ENCODE peak calls at places on chromosome 1, in ten cellular contexts. One of them, this sample, is unnamed.
A peak's percentile ranks its signal among the peaks of the same experiment; 100 is the strongest.

GRCh38 chr1:55443175-55443933 is 228.2 kb upstream of the USP24 start:
- DNase-seq in endothelial cell: no peak
- DNase-seq in H9: no peak
- DNase-seq in breast epithelium: peak; percentile 48
- DNase-seq in SK-N-SH: no peak
- DNase-seq in nephron progenitor cell: no peak
- DNase-seq in body of pancreas: peak; percentile 72
- DNase-seq in esophagus squamous epithelium: peak; percentile 13
- DNase-seq in GM23338: no peak
- DNase-seq in heart right ventricle: peak; percentile 77
- DNase-seq in this sample: no peak

GRCh38 chr1:53615101-53615500 is 123.9 kb downstream of the GLIS1 start:
- DNase-seq in endothelial cell: no peak
- DNase-seq in H9: peak; percentile 15
- DNase-seq in breast epithelium: no peak
- DNase-seq in SK-N-SH: no peak
- DNase-seq in nephron progenitor cell: no peak
- DNase-seq in body of pancreas: no peak
- DNase-seq in esophagus squamous epithelium: no peak
- DNase-seq in GM23338: no peak
- DNase-seq in heart right ventricle: no peak
- DNase-seq in this sample: no peak

GRCh38 chr1:178538192-178538916 is 25.4 kb downstream of the TEX35 start:
- DNase-seq in endothelial cell: no peak
- DNase-seq in H9: no peak
- DNase-seq in breast epithelium: no peak
- DNase-seq in SK-N-SH: no peak
- DNase-seq in nephron progenitor cell: no peak
- DNase-seq in body of pancreas: no peak
- DNase-seq in esophagus squamous epithelium: no peak
- DNase-seq in GM23338: no peak
- DNase-seq in heart right ventricle: no peak
- DNase-seq in this sample: no peak

GRCh38 chr1:157628773-157629172 is 30.9 kb upstream of the FCRL4 start:
- DNase-seq in endothelial cell: no peak
- DNase-seq in H9: no peak
- DNase-seq in breast epithelium: no peak
- DNase-seq in SK-N-SH: no peak
- DNase-seq in nephron progenitor cell: no peak
- DNase-seq in body of pancreas: no peak
- DNase-seq in esophagus squamous epithelium: no peak
- DNase-seq in GM23338: no peak
- DNase-seq in heart right ventricle: no peak
- DNase-seq in this sample: no peak

GRCh38 chr1:54136269-54136896 is 16.4 kb downstream of the CDCP2 start:
- DNase-seq in endothelial cell: no peak
- DNase-seq in H9: no peak
- DNase-seq in breast epithelium: no peak
- DNase-seq in SK-N-SH: no peak
- DNase-seq in nephron progenitor cell: no peak
- DNase-seq in body of pancreas: no peak
- DNase-seq in esophagus squamous epithelium: no peak
- DNase-seq in GM23338: no peak
- DNase-seq in heart right ventricle: no peak
- DNase-seq in this sample: no peak

GRCh38 chr1:241985787-241986186 is 13.1 kb downstream of the MAP1LC3C start:
- DNase-seq in endothelial cell: peak; percentile 65
- DNase-seq in H9: peak; percentile 58
- DNase-seq in breast epithelium: no peak
- DNase-seq in SK-N-SH: peak; percentile 55
- DNase-seq in nephron progenitor cell: peak; percentile 39
- DNase-seq in body of pancreas: peak; percentile 22
- DNase-seq in esophagus squamous epithelium: no peak
- DNase-seq in GM23338: peak; percentile 83
- DNase-seq in heart right ventricle: no peak
- DNase-seq in this sample: peak; percentile 58

GRCh38 chr1:109315288-109315687 is 8.5 kb upstream of the MYBPHL start:
- DNase-seq in endothelial cell: no peak
- DNase-seq in H9: no peak
- DNase-seq in breast epithelium: no peak
- DNase-seq in SK-N-SH: no peak
- DNase-seq in nephron progenitor cell: no peak
- DNase-seq in body of pancreas: no peak
- DNase-seq in esophagus squamous epithelium: no peak
- DNase-seq in GM23338: no peak
- DNase-seq in heart right ventricle: no peak
- DNase-seq in this sample: no peak

GRCh38 chr1:8419172-8419571 is 101.3 kb downstream of the SLC45A1 start:
- DNase-seq in endothelial cell: no peak
- DNase-seq in H9: no peak
- DNase-seq in breast epithelium: no peak
- DNase-seq in SK-N-SH: no peak
- DNase-seq in nephron progenitor cell: no peak
- DNase-seq in body of pancreas: no peak
- DNase-seq in esophagus squamous epithelium: no peak
- DNase-seq in GM23338: no peak
- DNase-seq in heart right ventricle: no peak
- DNase-seq in this sample: no peak

GRCh38 chr1:7410156-7410555 is 360.9 kb upstream of the VAMP3 start:
- DNase-seq in endothelial cell: no peak
- DNase-seq in H9: peak; percentile 15
- DNase-seq in breast epithelium: no peak
- DNase-seq in SK-N-SH: no peak
- DNase-seq in nephron progenitor cell: no peak
- DNase-seq in body of pancreas: no peak
- DNase-seq in esophagus squamous epithelium: no peak
- DNase-seq in GM23338: no peak
- DNase-seq in heart right ventricle: no peak
- DNase-seq in this sample: no peak

GRCh38 chr1:209155556-209155955 is 428.0 kb upstream of the CAMK1G start:
- DNase-seq in endothelial cell: no peak
- DNase-seq in H9: peak; percentile 55
- DNase-seq in breast epithelium: no peak
- DNase-seq in SK-N-SH: no peak
- DNase-seq in nephron progenitor cell: no peak
- DNase-seq in body of pancreas: no peak
- DNase-seq in esophagus squamous epithelium: no peak
- DNase-seq in GM23338: peak; percentile 84
- DNase-seq in heart right ventricle: no peak
- DNase-seq in this sample: no peak

GRCh38 chr1:1594602-1594981 is 5.3 kb downstream of the FNDC10 start:
- DNase-seq in endothelial cell: no peak
- DNase-seq in H9: no peak
- DNase-seq in breast epithelium: no peak
- DNase-seq in SK-N-SH: peak; percentile 64
- DNase-seq in nephron progenitor cell: no peak
- DNase-seq in body of pancreas: no peak
- DNase-seq in esophagus squamous epithelium: no peak
- DNase-seq in GM23338: no peak
- DNase-seq in heart right ventricle: no peak
- DNase-seq in this sample: no peak

GRCh38 chr1:75908717-75909152 is 23.5 kb downstream of the ASB17 start:
- DNase-seq in endothelial cell: peak; percentile 38
- DNase-seq in H9: peak; percentile 52
- DNase-seq in breast epithelium: no peak
- DNase-seq in SK-N-SH: peak; percentile 29
- DNase-seq in nephron progenitor cell: peak; percentile 15
- DNase-seq in body of pancreas: no peak
- DNase-seq in esophagus squamous epithelium: no peak
- DNase-seq in GM23338: peak; percentile 82
- DNase-seq in heart right ventricle: no peak
- DNase-seq in this sample: no peak

GRCh38 chr1:177944673-177945014 is 25.2 kb downstream of the SEC16B start:
- DNase-seq in endothelial cell: no peak
- DNase-seq in H9: no peak
- DNase-seq in breast epithelium: no peak
- DNase-seq in SK-N-SH: no peak
- DNase-seq in nephron progenitor cell: no peak
- DNase-seq in body of pancreas: no peak
- DNase-seq in esophagus squamous epithelium: no peak
- DNase-seq in GM23338: no peak
- DNase-seq in heart right ventricle: no peak
- DNase-seq in this sample: no peak

DNA sequence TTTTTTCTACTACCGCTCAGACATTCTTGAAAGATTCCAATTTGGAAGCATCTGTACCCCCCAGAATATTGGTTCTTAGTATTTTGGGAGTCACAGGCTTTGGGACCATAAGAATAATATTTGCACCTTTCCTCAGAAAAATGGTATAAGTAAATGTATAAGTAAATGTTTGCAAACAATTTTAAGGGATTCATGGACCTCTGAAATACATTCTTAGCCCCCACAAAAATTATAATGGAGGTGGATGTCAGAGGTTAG is 715 bp downstream of the SRP9 start:
- DNase-seq in endothelial cell: no peak
- DNase-seq in H9: no peak
- DNase-seq in breast epithelium: no peak
- DNase-seq in SK-N-SH: no peak
- DNase-seq in nephron progenitor cell: no peak
- DNase-seq in body of pancreas: no peak
- DNase-seq in esophagus squamous epithelium: no peak
- DNase-seq in GM23338: no peak
- DNase-seq in heart right ventricle: no peak
- DNase-seq in this sample: no peak
- TF ChIP-seq CTCF in endothelial cell: no peak
- TF ChIP-seq CTCF in H9: no peak
- TF ChIP-seq CTCF in breast epithelium: no peak
- TF ChIP-seq CTCF in SK-N-SH: no peak
- TF ChIP-seq CTCF in nephron progenitor cell: no peak
- TF ChIP-seq CTCF in body of pancreas: no peak
- TF ChIP-seq CTCF in esophagus squamous epithelium: no peak
- TF ChIP-seq CTCF in GM23338: no peak
- TF ChIP-seq CTCF in heart right ventricle: no peak
- TF ChIP-seq CTCF in this sample: no peak

GRCh38 chr1:98405581-98406059 is 255.9 kb upstream of the SNX7 start:
- DNase-seq in endothelial cell: no peak
- DNase-seq in H9: no peak
- DNase-seq in breast epithelium: no peak
- DNase-seq in SK-N-SH: no peak
- DNase-seq in nephron progenitor cell: no peak
- DNase-seq in body of pancreas: no peak
- DNase-seq in esophagus squamous epithelium: no peak
- DNase-seq in GM23338: no peak
- DNase-seq in heart right ventricle: no peak
- DNase-seq in this sample: no peak

GRCh38 chr1:98402860-98403259 is 258.7 kb upstream of the SNX7 start:
- DNase-seq in endothelial cell: no peak
- DNase-seq in H9: no peak
- DNase-seq in breast epithelium: no peak
- DNase-seq in SK-N-SH: no peak
- DNase-seq in nephron progenitor cell: no peak
- DNase-seq in body of pancreas: no peak
- DNase-seq in esophagus squamous epithelium: no peak
- DNase-seq in GM23338: no peak
- DNase-seq in heart right ventricle: no peak
- DNase-seq in this sample: no peak

GRCh38 chr1:98410082-98410481 is 251.4 kb upstream of the SNX7 start:
- DNase-seq in endothelial cell: no peak
- DNase-seq in H9: no peak
- DNase-seq in breast epithelium: no peak
- DNase-seq in SK-N-SH: no peak
- DNase-seq in nephron progenitor cell: no peak
- DNase-seq in body of pancreas: no peak
- DNase-seq in esophagus squamous epithelium: no peak
- DNase-seq in GM23338: no peak
- DNase-seq in heart right ventricle: no peak
- DNase-seq in this sample: no peak

GRCh38 chr1:98403981-98404380 is 257.5 kb upstream of the SNX7 start:
- DNase-seq in endothelial cell: no peak
- DNase-seq in H9: no peak
- DNase-seq in breast epithelium: no peak
- DNase-seq in SK-N-SH: no peak
- DNase-seq in nephron progenitor cell: no peak
- DNase-seq in body of pancreas: no peak
- DNase-seq in esophagus squamous epithelium: no peak
- DNase-seq in GM23338: no peak
- DNase-seq in heart right ventricle: no peak
- DNase-seq in this sample: no peak

GRCh38 chr1:98406346-98407088 is 255.0 kb upstream of the SNX7 start:
- DNase-seq in endothelial cell: no peak
- DNase-seq in H9: no peak
- DNase-seq in breast epithelium: no peak
- DNase-seq in SK-N-SH: no peak
- DNase-seq in nephron progenitor cell: no peak
- DNase-seq in body of pancreas: no peak
- DNase-seq in esophagus squamous epithelium: no peak
- DNase-seq in GM23338: no peak
- DNase-seq in heart right ventricle: no peak
- DNase-seq in this sample: no peak
- TF ChIP-seq CTCF in endothelial cell: no peak
- TF ChIP-seq CTCF in H9: no peak
- TF ChIP-seq CTCF in breast epithelium: no peak
- TF ChIP-seq CTCF in SK-N-SH: no peak
- TF ChIP-seq CTCF in nephron progenitor cell: no peak
- TF ChIP-seq CTCF in body of pancreas: no peak
- TF ChIP-seq CTCF in esophagus squamous epithelium: no peak
- TF ChIP-seq CTCF in GM23338: no peak
- TF ChIP-seq CTCF in heart right ventricle: no peak
- TF ChIP-seq CTCF in this sample: peak; percentile 35

DNA sequence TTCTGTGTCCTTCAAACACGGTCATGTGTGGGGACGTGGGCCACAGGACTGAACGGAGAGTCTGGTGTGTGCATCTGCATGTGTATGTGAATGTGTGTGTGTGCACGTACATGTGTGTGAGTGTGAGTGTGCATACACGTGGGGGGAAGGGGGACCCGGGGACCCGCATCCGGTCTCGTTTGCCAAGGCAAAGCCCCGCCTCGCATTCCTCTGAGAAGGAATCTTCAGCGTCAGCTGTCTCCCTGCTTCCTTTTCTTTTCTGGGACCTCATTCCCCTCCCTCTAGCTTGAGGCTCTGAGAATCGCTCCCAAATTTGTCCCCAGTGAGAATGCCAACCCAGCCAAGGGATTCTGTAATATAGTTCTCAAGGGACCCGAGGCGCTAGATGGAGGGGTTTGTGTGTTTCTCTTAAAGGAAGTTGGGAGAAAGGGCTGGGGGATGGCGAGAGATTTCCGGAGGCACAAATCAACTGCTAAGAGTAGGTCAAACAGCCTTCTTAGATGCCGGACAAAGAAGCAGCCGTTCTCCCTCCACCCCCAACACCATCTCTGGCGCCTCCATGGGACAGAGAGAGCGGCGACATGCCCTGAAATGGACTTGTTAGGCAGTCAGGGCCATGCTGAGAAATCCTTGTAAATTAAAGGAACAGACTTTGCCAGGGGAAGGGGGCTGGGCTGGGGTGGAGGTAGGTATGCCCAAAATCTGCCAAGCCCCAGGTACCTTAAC is 6.6 kb downstream of the IFFO2 start:
- DNase-seq in endothelial cell: peak; percentile 24
- DNase-seq in H9: peak; percentile 68
- DNase-seq in breast epithelium: peak; percentile 61
- DNase-seq in SK-N-SH: no peak
- DNase-seq in nephron progenitor cell: peak; percentile 49
- DNase-seq in body of pancreas: no peak
- DNase-seq in esophagus squamous epithelium: no peak
- DNase-seq in GM23338: peak; percentile 72
- DNase-seq in heart right ventricle: peak; percentile 64
- DNase-seq in this sample: no peak
- TF ChIP-seq CTCF in endothelial cell: no peak
- TF ChIP-seq CTCF in H9: peak; percentile 42
- TF ChIP-seq CTCF in breast epithelium: no peak
- TF ChIP-seq CTCF in SK-N-SH: no peak
- TF ChIP-seq CTCF in nephron progenitor cell: no peak
- TF ChIP-seq CTCF in body of pancreas: no peak
- TF ChIP-seq CTCF in esophagus squamous epithelium: peak; percentile 23
- TF ChIP-seq CTCF in GM23338: peak; percentile 18
- TF ChIP-seq CTCF in heart right ventricle: no peak
- TF ChIP-seq CTCF in this sample: no peak

GRCh38 chr1:223133301-223133823 is 9.7 kb downstream of the TLR5 start:
- DNase-seq in endothelial cell: no peak
- DNase-seq in H9: peak; percentile 44
- DNase-seq in breast epithelium: no peak
- DNase-seq in SK-N-SH: no peak
- DNase-seq in nephron progenitor cell: no peak
- DNase-seq in body of pancreas: no peak
- DNase-seq in esophagus squamous epithelium: no peak
- DNase-seq in GM23338: no peak
- DNase-seq in heart right ventricle: no peak
- DNase-seq in this sample: no peak
- TF ChIP-seq CTCF in endothelial cell: no peak
- TF ChIP-seq CTCF in H9: no peak
- TF ChIP-seq CTCF in breast epithelium: no peak
- TF ChIP-seq CTCF in SK-N-SH: no peak
- TF ChIP-seq CTCF in nephron progenitor cell: no peak
- TF ChIP-seq CTCF in body of pancreas: no peak
- TF ChIP-seq CTCF in esophagus squamous epithelium: no peak
- TF ChIP-seq CTCF in GM23338: no peak
- TF ChIP-seq CTCF in heart right ventricle: no peak
- TF ChIP-seq CTCF in this sample: no peak